ENCODE peak calls at places on chromosomes 6 and 20, in four cellular contexts. C is neural crest cell, Q is amygdala, Z is B cell. P is an unnamed sample.

GRCh38 chr6:136564170-136564569 is 13.9 kb upstream of the MAP7 start:
- DNase-seq in C (no peak), Q (no peak), Z (no peak), P (no peak)

GRCh38 chr6:14066782-14067406 is 50.7 kb upstream of the CD83 start:
- DNase-seq in C (no peak), Q (no peak), Z (peak; percentile 73), P (peak; percentile 82)

GRCh38 chr20:9258891-9259290 is 190.0 kb downstream of the PLCB4 start:
- DNase-seq in C (no peak), Q (no peak), Z (no peak), P (no peak)

GRCh38 chr6:41689171-41690008 is 46.0 kb downstream of the TFEB start:
- DNase-seq in C (no peak), Q (no peak), Z (no peak), P (no peak)

GRCh38 chr20:43721429-43722152 is 5.2 kb downstream of the GTSF1L start:
- DNase-seq in C (no peak), Q (no peak), Z (no peak), P (no peak)

GRCh38 chr20:17966432-17967312 is 1.9 kb downstream of the SNX5 start:
- DNase-seq in C (no peak), Q (no peak), Z (peak; percentile 45), P (peak; percentile 74)

GRCh38 chr6:16974387-16974673 is 127.5 kb upstream of the STMND1 start:
- DNase-seq in C (no peak), Q (no peak), Z (no peak), P (no peak)

GRCh38 chr20:2697768-2698167 is 5.2 kb downstream of the EBF4 start:
- DNase-seq in C (no peak), Q (no peak), Z (no peak), P (no peak)

GRCh38 chr20:15628954-15629353 is 944.3 kb downstream of the KIF16B start:
- DNase-seq in C (no peak), Q (no peak), Z (no peak), P (no peak)

GRCh38 chr6:163324928-163325784 is 89.4 kb upstream of the QKI start:
- DNase-seq in C (peak; percentile 41), Q (no peak), Z (no peak), P (no peak)

GRCh38 chr20:41080866-41081265 is 52.2 kb downstream of the TOP1 start:
- DNase-seq in C (no peak), Q (no peak), Z (no peak), P (no peak)

GRCh38 chr6:4803343-4803744 is 27.1 kb downstream of the CDYL start:
- DNase-seq in C (no peak), Q (no peak), Z (no peak), P (no peak)

GRCh38 chr20:61673152-61673551 is 392.5 kb downstream of the TAF4 start:
- DNase-seq in C (no peak), Q (no peak), Z (no peak), P (no peak)

GRCh38 chr20:57985278-57985677 is 243.2 kb downstream of the ANKRD60 start:
- DNase-seq in C (no peak), Q (no peak), Z (no peak), P (no peak)